ENCODE peak calls at places on chromosomes 5 and 9, in nine cellular contexts. E, L, X, R, J, I, H, P and N are unnamed samples.

GRCh38 chr5:127916875-127917573 is 166.5 kb upstream of the SLC12A2 start:
- DNase-seq in E (no peak), L (no peak), X (peak), R (no peak), J (no peak), I (no peak), H (no peak), P (no peak), N (no peak)

GRCh38 chr9:119053070-119053469 is 316.2 kb downstream of the BRINP1 start:
- DNase-seq in E (no peak), L (no peak), X (no peak), R (no peak), J (no peak), I (no peak), H (no peak), P (no peak), N (no peak)

GRCh38 chr5:38263983-38264382 is 5.6 kb downstream of the EGFLAM start:
- DNase-seq in E (no peak), L (no peak), X (no peak), R (no peak), J (no peak), I (no peak), H (no peak), P (no peak), N (no peak)

GRCh38 chr5:44952376-44952775 is 143.6 kb downstream of the MRPS30 start:
- DNase-seq in E (peak), L (peak), X (no peak), R (no peak), J (peak), I (peak), H (peak), P (peak), N (no peak)

GRCh38 chr9:130898552-130898852 is 1.9 kb upstream of the QRFP start:
- DNase-seq in E (peak), L (no peak), X (no peak), R (no peak), J (no peak), I (no peak), H (peak), P (no peak), N (no peak)

GRCh38 chr5:178244566-178244965 is 12.0 kb upstream of the PHYKPL start:
- DNase-seq in E (no peak), L (no peak), X (no peak), R (no peak), J (no peak), I (no peak), H (no peak), P (no peak), N (no peak)

GRCh38 chr5:38473008-38473407 is 83.4 kb downstream of the LIFR start:
- DNase-seq in E (peak), L (no peak), X (no peak), R (no peak), J (no peak), I (no peak), H (no peak), P (peak), N (no peak)

GRCh38 chr5:109805472-109805871 is 115.7 kb downstream of the MAN2A1 start:
- DNase-seq in E (no peak), L (no peak), X (no peak), R (no peak), J (no peak), I (no peak), H (no peak), P (no peak), N (no peak)

GRCh38 chr9:8877753-8878494 is 1078.3 kb upstream of the DMAC1 start:
- DNase-seq in E (no peak), L (no peak), X (no peak), R (no peak), J (no peak), I (no peak), H (no peak), P (no peak), N (no peak)

GRCh38 chr5:39394946-39395345 is 29.8 kb downstream of the DAB2 start:
- DNase-seq in E (no peak), L (no peak), X (no peak), R (no peak), J (no peak), I (no peak), H (no peak), P (no peak), N (no peak)

GRCh38 chr5:167723254-167723871 is 568.1 kb upstream of the WWC1 start:
- DNase-seq in E (peak), L (peak), X (peak), R (peak), J (peak), I (peak), H (peak), P (peak), N (peak)

GRCh38 chr5:77272206-77272605 is 61.7 kb downstream of the PDE8B start:
- DNase-seq in E (no peak), L (no peak), X (no peak), R (no peak), J (no peak), I (no peak), H (no peak), P (no peak), N (no peak)

GRCh38 chr9:84974790-84975189 is 305.3 kb downstream of the NTRK2 start:
- DNase-seq in E (no peak), L (no peak), X (no peak), R (no peak), J (no peak), I (no peak), H (no peak), P (no peak), N (no peak)

GRCh38 chr5:74016373-74016772 is 390.4 kb downstream of the ARHGEF28 start:
- DNase-seq in E (peak), L (peak), X (no peak), R (peak), J (peak), I (no peak), H (peak), P (no peak), N (peak)

GRCh38 chr9:83198336-83198735 is 135.4 kb upstream of the RASEF start:
- DNase-seq in E (no peak), L (no peak), X (no peak), R (no peak), J (no peak), I (no peak), H (no peak), P (peak), N (no peak)

GRCh38 chr9:98702835-98703385 is 5.8 kb downstream of the GABBR2 start:
- DNase-seq in E (no peak), L (no peak), X (no peak), R (no peak), J (no peak), I (no peak), H (no peak), P (peak), N (no peak)

GRCh38 chr9:83598487-83598886 is 24.5 kb upstream of the IDNK start:
- DNase-seq in E (no peak), L (no peak), X (no peak), R (no peak), J (no peak), I (no peak), H (no peak), P (no peak), N (no peak)

GRCh38 chr9:98801562-98801961 is 5.2 kb upstream of the ANKS6 start:
- DNase-seq in E (no peak), L (no peak), X (no peak), R (no peak), J (no peak), I (no peak), H (no peak), P (peak), N (no peak)

GRCh38 chr5:45639038-45639437 is 57.1 kb downstream of the HCN1 start:
- DNase-seq in E (no peak), L (no peak), X (no peak), R (no peak), J (no peak), I (no peak), H (peak), P (peak), N (no peak)

GRCh38 chr5:76601470-76601869 is 21.7 kb downstream of the F2RL2 start:
- DNase-seq in E (peak), L (peak), X (peak), R (no peak), J (no peak), I (peak), H (peak), P (peak), N (peak)

GRCh38 chr5:151592855-151593408 is 1.8 kb upstream of the FAT2 start:
- DNase-seq in E (no peak), L (peak), X (no peak), R (no peak), J (no peak), I (no peak), H (no peak), P (no peak), N (no peak)

GRCh38 chr5:55222061-55222818 is 4.9 kb downstream of the MCIDAS start:
- DNase-seq in E (no peak), L (no peak), X (no peak), R (no peak), J (no peak), I (no peak), H (no peak), P (no peak), N (no peak)

GRCh38 chr9:133377721-133378216 is 1.6 kb downstream of the STKLD1 start:
- DNase-seq in E (no peak), L (no peak), X (no peak), R (no peak), J (no peak), I (no peak), H (peak), P (peak), N (no peak)

GRCh38 chr5:64767959-64768357 is 533 bp downstream of the SREK1IP1 start:
- DNase-seq in E (no peak), L (no peak), X (peak), R (peak), J (peak), I (no peak), H (peak), P (peak), N (peak)

GRCh38 chr5:177468329-177469058 is 4.9 kb downstream of the DBN1 start:
- DNase-seq in E (no peak), L (no peak), X (no peak), R (no peak), J (no peak), I (no peak), H (no peak), P (no peak), N (no peak)

GRCh38 chr5:178398856-178399722 is 166.5 kb upstream of the PHYKPL start:
- DNase-seq in E (no peak), L (no peak), X (no peak), R (no peak), J (no peak), I (no peak), H (no peak), P (peak), N (no peak)

GRCh38 chr9:127805620-127806019 is 2.9 kb downstream of the FPGS start:
- DNase-seq in E (no peak), L (no peak), X (peak), R (peak), J (peak), I (peak), H (peak), P (no peak), N (peak)

GRCh38 chr9:130806388-130806716 is 28.7 kb upstream of the ABL1 start:
- DNase-seq in E (no peak), L (no peak), X (no peak), R (no peak), J (no peak), I (no peak), H (no peak), P (no peak), N (no peak)

GRCh38 chr9:130884111-130884531 is 12.5 kb downstream of the QRFP start:
- DNase-seq in E (no peak), L (no peak), X (no peak), R (no peak), J (no peak), I (no peak), H (no peak), P (no peak), N (no peak)

GRCh38 chr9:105401651-105402050 is 46.2 kb upstream of the FSD1L start:
- DNase-seq in E (no peak), L (no peak), X (no peak), R (no peak), J (no peak), I (no peak), H (no peak), P (peak), N (no peak)

GRCh38 chr9:5671711-5672353 is 42.9 kb downstream of the RIC1 start:
- DNase-seq in E (no peak), L (no peak), X (peak), R (no peak), J (no peak), I (no peak), H (peak), P (no peak), N (peak)

GRCh38 chr5:174166231-174167079 is 120.9 kb downstream of the NSG2 start:
- DNase-seq in E (no peak), L (no peak), X (no peak), R (no peak), J (no peak), I (no peak), H (no peak), P (no peak), N (no peak)

GRCh38 chr9:134410078-134410834 is 84.0 kb downstream of the RXRA start:
- DNase-seq in E (peak), L (no peak), X (no peak), R (no peak), J (no peak), I (no peak), H (no peak), P (no peak), N (no peak)

GRCh38 chr9:33287087-33287490 is 3.2 kb upstream of the NFX1 start:
- DNase-seq in E (peak), L (peak), X (peak), R (peak), J (peak), I (peak), H (peak), P (peak), N (peak)